ENCODE peak calls at places on chromosomes 6 and 20, in eight cellular contexts. One of them, this sample, is unnamed.

GRCh38 chr20:48006036-48006833 is 221.0 kb upstream of the SULF2 start:
- DNase-seq in pancreas: no peak
- DNase-seq in fibroblast of lung: peak
- DNase-seq in upper lobe of right lung: no peak
- DNase-seq in heart left ventricle: no peak
- DNase-seq in colonic mucosa: no peak
- DNase-seq in keratinocyte: no peak
- DNase-seq in nephron progenitor cell: no peak
- DNase-seq in this sample: no peak

GRCh38 chr6:42450314-42451145 is 1.2 kb downstream of the TRERF1 start:
- DNase-seq in pancreas: no peak
- DNase-seq in fibroblast of lung: peak
- DNase-seq in upper lobe of right lung: no peak
- DNase-seq in heart left ventricle: no peak
- DNase-seq in colonic mucosa: peak
- DNase-seq in keratinocyte: no peak
- DNase-seq in nephron progenitor cell: peak
- DNase-seq in this sample: no peak

GRCh38 chr6:53603381-53604121 is 58.6 kb upstream of the GCLC start:
- DNase-seq in pancreas: no peak
- DNase-seq in fibroblast of lung: peak
- DNase-seq in upper lobe of right lung: no peak
- DNase-seq in heart left ventricle: no peak
- DNase-seq in colonic mucosa: no peak
- DNase-seq in keratinocyte: no peak
- DNase-seq in nephron progenitor cell: no peak
- DNase-seq in this sample: no peak

GRCh38 chr20:33169176-33169794 is 1.3 kb downstream of the BPIFA2 start:
- DNase-seq in pancreas: no peak
- DNase-seq in fibroblast of lung: no peak
- DNase-seq in upper lobe of right lung: no peak
- DNase-seq in heart left ventricle: no peak
- DNase-seq in colonic mucosa: peak
- DNase-seq in keratinocyte: no peak
- DNase-seq in nephron progenitor cell: peak
- DNase-seq in this sample: peak

GRCh38 chr6:28537509-28538140 is 11.9 kb downstream of the GPX5 start:
- DNase-seq in pancreas: no peak
- DNase-seq in fibroblast of lung: peak
- DNase-seq in upper lobe of right lung: no peak
- DNase-seq in heart left ventricle: no peak
- DNase-seq in colonic mucosa: no peak
- DNase-seq in keratinocyte: peak
- DNase-seq in nephron progenitor cell: peak
- DNase-seq in this sample: no peak

GRCh38 chr6:138211601-138212000 is 6.7 kb downstream of the PBOV1 start:
- DNase-seq in pancreas: no peak
- DNase-seq in fibroblast of lung: no peak
- DNase-seq in upper lobe of right lung: no peak
- DNase-seq in heart left ventricle: no peak
- DNase-seq in colonic mucosa: no peak
- DNase-seq in keratinocyte: no peak
- DNase-seq in nephron progenitor cell: no peak
- DNase-seq in this sample: no peak

GRCh38 chr6:2111162-2111677 is 134.2 kb downstream of the GMDS start:
- DNase-seq in pancreas: no peak
- DNase-seq in fibroblast of lung: peak
- DNase-seq in upper lobe of right lung: no peak
- DNase-seq in heart left ventricle: no peak
- DNase-seq in colonic mucosa: no peak
- DNase-seq in keratinocyte: peak
- DNase-seq in nephron progenitor cell: no peak
- DNase-seq in this sample: no peak

GRCh38 chr6:38483526-38483925 is 156.2 kb downstream of the BTBD9 start:
- DNase-seq in pancreas: no peak
- DNase-seq in fibroblast of lung: no peak
- DNase-seq in upper lobe of right lung: no peak
- DNase-seq in heart left ventricle: no peak
- DNase-seq in colonic mucosa: no peak
- DNase-seq in keratinocyte: no peak
- DNase-seq in nephron progenitor cell: no peak
- DNase-seq in this sample: no peak

GRCh38 chr6:125299257-125299656 is 2.5 kb downstream of the HDDC2 start:
- DNase-seq in pancreas: no peak
- DNase-seq in fibroblast of lung: no peak
- DNase-seq in upper lobe of right lung: no peak
- DNase-seq in heart left ventricle: no peak
- DNase-seq in colonic mucosa: no peak
- DNase-seq in keratinocyte: no peak
- DNase-seq in nephron progenitor cell: no peak
- DNase-seq in this sample: no peak

GRCh38 chr6:1662532-1662931 is 52.8 kb downstream of the FOXC1 start:
- DNase-seq in pancreas: no peak
- DNase-seq in fibroblast of lung: no peak
- DNase-seq in upper lobe of right lung: no peak
- DNase-seq in heart left ventricle: no peak
- DNase-seq in colonic mucosa: no peak
- DNase-seq in keratinocyte: no peak
- DNase-seq in nephron progenitor cell: no peak
- DNase-seq in this sample: no peak

GRCh38 chr6:33162471-33162870 is 29.8 kb downstream of the COL11A2 start:
- DNase-seq in pancreas: no peak
- DNase-seq in fibroblast of lung: no peak
- DNase-seq in upper lobe of right lung: no peak
- DNase-seq in heart left ventricle: no peak
- DNase-seq in colonic mucosa: no peak
- DNase-seq in keratinocyte: no peak
- DNase-seq in nephron progenitor cell: no peak
- DNase-seq in this sample: no peak

GRCh38 chr6:120945905-120946594 is 388.2 kb downstream of the TBC1D32 start:
- DNase-seq in pancreas: no peak
- DNase-seq in fibroblast of lung: no peak
- DNase-seq in upper lobe of right lung: no peak
- DNase-seq in heart left ventricle: no peak
- DNase-seq in colonic mucosa: no peak
- DNase-seq in keratinocyte: no peak
- DNase-seq in nephron progenitor cell: no peak
- DNase-seq in this sample: no peak

GRCh38 chr6:29494131-29494530 is 6.4 kb upstream of the MAS1L start:
- DNase-seq in pancreas: no peak
- DNase-seq in fibroblast of lung: no peak
- DNase-seq in upper lobe of right lung: no peak
- DNase-seq in heart left ventricle: no peak
- DNase-seq in colonic mucosa: no peak
- DNase-seq in keratinocyte: no peak
- DNase-seq in nephron progenitor cell: no peak
- DNase-seq in this sample: no peak

GRCh38 chr6:36625161-36625919 is 31.2 kb downstream of the SRSF3 start:
- DNase-seq in pancreas: no peak
- DNase-seq in fibroblast of lung: peak
- DNase-seq in upper lobe of right lung: peak
- DNase-seq in heart left ventricle: no peak
- DNase-seq in colonic mucosa: peak
- DNase-seq in keratinocyte: no peak
- DNase-seq in nephron progenitor cell: no peak
- DNase-seq in this sample: no peak

GRCh38 chr6:7542065-7542877 is 800 bp downstream of the DSP start:
- DNase-seq in pancreas: peak
- DNase-seq in fibroblast of lung: peak
- DNase-seq in upper lobe of right lung: peak
- DNase-seq in heart left ventricle: peak
- DNase-seq in colonic mucosa: peak
- DNase-seq in keratinocyte: no peak
- DNase-seq in nephron progenitor cell: peak
- DNase-seq in this sample: peak

GRCh38 chr6:56040271-56040670 is 164.9 kb upstream of the BMP5 start:
- DNase-seq in pancreas: no peak
- DNase-seq in fibroblast of lung: peak
- DNase-seq in upper lobe of right lung: no peak
- DNase-seq in heart left ventricle: no peak
- DNase-seq in colonic mucosa: no peak
- DNase-seq in keratinocyte: no peak
- DNase-seq in nephron progenitor cell: no peak
- DNase-seq in this sample: no peak

GRCh38 chr6:127026247-127026646 is 92.2 kb upstream of the RSPO3 start:
- DNase-seq in pancreas: no peak
- DNase-seq in fibroblast of lung: peak
- DNase-seq in upper lobe of right lung: no peak
- DNase-seq in heart left ventricle: no peak
- DNase-seq in colonic mucosa: no peak
- DNase-seq in keratinocyte: peak
- DNase-seq in nephron progenitor cell: no peak
- DNase-seq in this sample: no peak

GRCh38 chr6:97656706-97657350 is 373.8 kb upstream of the MMS22L start:
- DNase-seq in pancreas: no peak
- DNase-seq in fibroblast of lung: no peak
- DNase-seq in upper lobe of right lung: no peak
- DNase-seq in heart left ventricle: no peak
- DNase-seq in colonic mucosa: no peak
- DNase-seq in keratinocyte: no peak
- DNase-seq in nephron progenitor cell: no peak
- DNase-seq in this sample: no peak

GRCh38 chr6:100504786-100505737 is 40.3 kb upstream of the SIM1 start:
- DNase-seq in pancreas: no peak
- DNase-seq in fibroblast of lung: peak
- DNase-seq in upper lobe of right lung: no peak
- DNase-seq in heart left ventricle: no peak
- DNase-seq in colonic mucosa: no peak
- DNase-seq in keratinocyte: no peak
- DNase-seq in nephron progenitor cell: no peak
- DNase-seq in this sample: peak

DNA sequence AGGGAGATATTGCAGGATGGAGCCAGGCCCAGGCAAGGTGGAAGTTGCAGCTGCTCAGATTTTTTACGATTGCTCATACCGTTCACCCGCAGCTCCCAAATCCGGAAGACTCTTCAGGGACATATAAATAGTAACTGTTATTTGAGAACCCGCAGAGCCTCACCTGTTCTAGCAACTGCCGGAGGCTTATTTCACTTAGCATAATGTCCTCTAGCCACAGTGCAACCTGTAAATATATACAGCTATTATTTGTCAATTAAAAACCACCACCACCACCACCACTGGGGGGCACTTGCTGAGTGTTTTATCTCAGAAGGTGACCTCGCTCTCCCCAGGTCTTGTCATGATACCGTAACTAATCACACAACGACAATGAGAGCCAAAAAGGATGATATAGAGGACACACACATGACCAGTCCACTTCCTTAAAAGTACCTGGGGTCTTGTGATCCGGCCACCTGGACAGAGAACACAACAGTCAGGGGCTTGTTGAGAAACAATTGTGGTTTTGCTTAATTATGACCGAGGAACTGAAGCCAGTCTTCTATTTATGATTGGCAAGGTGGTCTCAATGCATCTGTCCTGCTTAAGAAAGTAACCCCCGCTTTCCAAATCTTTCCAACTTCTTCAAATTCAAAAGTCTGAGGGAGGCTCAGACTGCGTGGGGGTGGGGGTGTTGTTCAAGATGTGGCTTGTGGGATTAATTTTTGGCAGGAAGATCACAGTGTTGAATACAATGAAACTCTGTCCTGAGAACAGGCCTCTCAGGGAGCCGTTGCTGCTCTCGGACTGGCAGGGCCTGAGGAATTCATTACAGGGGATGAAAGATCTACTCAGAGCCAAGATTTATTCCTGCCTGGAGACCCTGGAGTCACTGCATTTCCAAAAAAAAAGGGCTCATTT is 107.7 kb upstream of the PRND start:
- DNase-seq in pancreas: no peak
- DNase-seq in fibroblast of lung: peak
- DNase-seq in upper lobe of right lung: no peak
- DNase-seq in heart left ventricle: peak
- DNase-seq in colonic mucosa: peak
- DNase-seq in keratinocyte: peak
- DNase-seq in nephron progenitor cell: peak
- DNase-seq in this sample: peak
- TF ChIP-seq CTCF in pancreas: no peak
- TF ChIP-seq CTCF in fibroblast of lung: peak
- TF ChIP-seq CTCF in upper lobe of right lung: peak
- TF ChIP-seq CTCF in heart left ventricle: peak
- TF ChIP-seq CTCF in colonic mucosa: no peak
- TF ChIP-seq CTCF in keratinocyte: peak
- TF ChIP-seq CTCF in nephron progenitor cell: no peak
- TF ChIP-seq CTCF in this sample: no peak

DNA sequence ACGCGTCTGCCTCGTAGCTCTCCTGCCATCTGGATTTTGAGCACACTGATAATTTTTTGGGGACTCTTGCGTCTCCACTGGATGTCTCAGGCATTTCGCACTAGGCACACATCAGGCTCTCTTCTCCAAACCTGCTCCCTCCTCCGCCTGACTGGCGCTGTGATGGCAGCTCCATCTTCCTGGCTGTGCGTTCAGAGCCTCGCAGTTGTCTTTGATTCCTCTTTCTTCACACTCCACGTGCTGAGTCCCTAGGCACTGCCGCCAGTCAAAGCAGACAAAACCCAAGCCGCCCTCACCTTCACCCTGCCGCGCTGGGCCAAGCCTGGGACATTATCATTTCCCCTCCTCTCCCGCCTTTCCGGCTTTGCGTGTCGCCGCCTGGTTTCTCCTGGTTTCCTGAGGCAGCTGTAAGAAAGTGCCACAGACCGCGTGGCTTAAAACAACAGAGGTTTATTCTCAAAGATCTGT is 778 bp downstream of the PSMG4 start:
- DNase-seq in pancreas: peak
- DNase-seq in fibroblast of lung: peak
- DNase-seq in upper lobe of right lung: peak
- DNase-seq in heart left ventricle: peak
- DNase-seq in colonic mucosa: peak
- DNase-seq in keratinocyte: no peak
- DNase-seq in nephron progenitor cell: peak
- DNase-seq in this sample: peak
- TF ChIP-seq CTCF in pancreas: no peak
- TF ChIP-seq CTCF in fibroblast of lung: no peak
- TF ChIP-seq CTCF in upper lobe of right lung: no peak
- TF ChIP-seq CTCF in heart left ventricle: no peak
- TF ChIP-seq CTCF in colonic mucosa: no peak
- TF ChIP-seq CTCF in keratinocyte: peak
- TF ChIP-seq CTCF in nephron progenitor cell: no peak
- TF ChIP-seq CTCF in this sample: no peak

GRCh38 chr6:26032387-26033131 is 54.7 kb upstream of the HFE start:
- DNase-seq in pancreas: no peak
- DNase-seq in fibroblast of lung: peak
- DNase-seq in upper lobe of right lung: no peak
- DNase-seq in heart left ventricle: no peak
- DNase-seq in colonic mucosa: peak
- DNase-seq in keratinocyte: no peak
- DNase-seq in nephron progenitor cell: no peak
- DNase-seq in this sample: no peak
- TF ChIP-seq CTCF in pancreas: no peak
- TF ChIP-seq CTCF in fibroblast of lung: no peak
- TF ChIP-seq CTCF in upper lobe of right lung: no peak
- TF ChIP-seq CTCF in heart left ventricle: no peak
- TF ChIP-seq CTCF in colonic mucosa: no peak
- TF ChIP-seq CTCF in keratinocyte: no peak
- TF ChIP-seq CTCF in nephron progenitor cell: no peak
- TF ChIP-seq CTCF in this sample: no peak

DNA sequence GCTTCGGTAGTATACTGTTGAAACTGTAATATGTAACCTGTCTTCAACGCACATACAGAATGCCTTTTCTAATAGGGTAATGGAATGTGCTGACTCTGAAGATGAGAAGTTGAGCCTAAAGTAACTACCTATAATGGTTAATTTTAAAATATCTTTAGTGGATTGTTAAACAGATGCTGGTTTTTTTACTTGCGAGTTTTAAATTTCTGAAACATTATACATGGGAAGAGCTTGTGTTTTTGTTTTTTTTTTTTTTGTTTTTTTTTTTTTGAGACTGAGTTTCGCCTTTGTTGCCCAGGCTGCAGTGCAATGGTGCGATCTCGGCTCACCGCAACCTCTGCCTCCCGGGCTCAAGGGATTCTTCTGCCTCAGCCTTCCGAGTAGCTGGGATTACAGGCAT is 166.9 kb downstream of the JARID2 start:
- DNase-seq in pancreas: no peak
- DNase-seq in fibroblast of lung: no peak
- DNase-seq in upper lobe of right lung: no peak
- DNase-seq in heart left ventricle: no peak
- DNase-seq in colonic mucosa: no peak
- DNase-seq in keratinocyte: no peak
- DNase-seq in nephron progenitor cell: no peak
- DNase-seq in this sample: no peak
- TF ChIP-seq CTCF in pancreas: no peak
- TF ChIP-seq CTCF in fibroblast of lung: no peak
- TF ChIP-seq CTCF in upper lobe of right lung: no peak
- TF ChIP-seq CTCF in heart left ventricle: no peak
- TF ChIP-seq CTCF in colonic mucosa: no peak
- TF ChIP-seq CTCF in keratinocyte: no peak
- TF ChIP-seq CTCF in nephron progenitor cell: no peak
- TF ChIP-seq CTCF in this sample: no peak

This sample was measured in Calu3.